ENCODE peak calls at places on chromosomes 3 and 15, in five cellular contexts. One of them, this sample, is unnamed.

GRCh38 chr3:129794319-129795201 is 99.0 kb downstream of the TMCC1 start:
- DNase-seq in GM12892: peak
- DNase-seq in K562: peak
- DNase-seq in GM12878: no peak
- DNase-seq in HepG2: peak
- DNase-seq in this sample: no peak

GRCh38 chr3:149736180-149737100 is 15.8 kb downstream of the COMMD2 start:
- DNase-seq in GM12892: no peak
- DNase-seq in K562: no peak
- DNase-seq in GM12878: no peak
- DNase-seq in HepG2: peak
- DNase-seq in this sample: no peak

GRCh38 chr3:33218446-33219174 is at the start of gene SUSD5:
- DNase-seq in GM12892: peak
- DNase-seq in K562: no peak
- DNase-seq in GM12878: no peak
- DNase-seq in HepG2: no peak
- DNase-seq in this sample: peak

GRCh38 chr15:33086500-33087141 is 107.9 kb downstream of the FMN1 start:
- DNase-seq in GM12892: no peak
- DNase-seq in K562: no peak
- DNase-seq in GM12878: peak
- DNase-seq in HepG2: peak
- DNase-seq in this sample: no peak

GRCh38 chr3:126128504-126129407 is 44.8 kb upstream of the SLC41A3 start:
- DNase-seq in GM12892: no peak
- DNase-seq in K562: no peak
- DNase-seq in GM12878: no peak
- DNase-seq in HepG2: no peak
- DNase-seq in this sample: no peak

GRCh38 chr3:195803309-195803908 is 8.3 kb downstream of the MUC4 start:
- DNase-seq in GM12892: no peak
- DNase-seq in K562: peak
- DNase-seq in GM12878: no peak
- DNase-seq in HepG2: no peak
- DNase-seq in this sample: no peak

GRCh38 chr3:168973206-168973605 is 690.3 kb downstream of the MECOM start:
- DNase-seq in GM12892: no peak
- DNase-seq in K562: no peak
- DNase-seq in GM12878: no peak
- DNase-seq in HepG2: no peak
- DNase-seq in this sample: no peak

GRCh38 chr3:138493804-138494606 is 59.6 kb downstream of the ESYT3 start:
- DNase-seq in GM12892: no peak
- DNase-seq in K562: no peak
- DNase-seq in GM12878: no peak
- DNase-seq in HepG2: no peak
- DNase-seq in this sample: no peak

GRCh38 chr15:100372695-100373036 is 30.9 kb upstream of the ADAMTS17 start:
- DNase-seq in GM12892: no peak
- DNase-seq in K562: no peak
- DNase-seq in GM12878: no peak
- DNase-seq in HepG2: no peak
- DNase-seq in this sample: no peak

GRCh38 chr3:58334013-58334321 is 1.3 kb downstream of the PXK start:
- DNase-seq in GM12892: no peak
- DNase-seq in K562: no peak
- DNase-seq in GM12878: no peak
- DNase-seq in HepG2: peak
- DNase-seq in this sample: no peak

GRCh38 chr3:196650740-196651311 is 11.3 kb downstream of the NRROS start:
- DNase-seq in GM12892: no peak
- DNase-seq in K562: peak
- DNase-seq in GM12878: no peak
- DNase-seq in HepG2: peak
- DNase-seq in this sample: no peak

GRCh38 chr3:113054552-113054951 is 63.8 kb downstream of the GTPBP8 start:
- DNase-seq in GM12892: no peak
- DNase-seq in K562: no peak
- DNase-seq in GM12878: no peak
- DNase-seq in HepG2: no peak
- DNase-seq in this sample: no peak

GRCh38 chr15:77599899-77600298 is 32.8 kb downstream of the LINGO1 start:
- DNase-seq in GM12892: no peak
- DNase-seq in K562: peak
- DNase-seq in GM12878: no peak
- DNase-seq in HepG2: peak
- DNase-seq in this sample: no peak

GRCh38 chr3:17062736-17063135 is 178.0 kb downstream of the PLCL2 start:
- DNase-seq in GM12892: no peak
- DNase-seq in K562: no peak
- DNase-seq in GM12878: no peak
- DNase-seq in HepG2: no peak
- DNase-seq in this sample: no peak

GRCh38 chr15:56798639-56799038 is 65.3 kb upstream of the ZNF280D start:
- DNase-seq in GM12892: no peak
- DNase-seq in K562: no peak
- DNase-seq in GM12878: peak
- DNase-seq in HepG2: no peak
- DNase-seq in this sample: no peak

GRCh38 chr3:29949131-29949530 is 657.3 kb upstream of the TGFBR2 start:
- DNase-seq in GM12892: no peak
- DNase-seq in K562: no peak
- DNase-seq in GM12878: no peak
- DNase-seq in HepG2: no peak
- DNase-seq in this sample: no peak

GRCh38 chr3:50237754-50238548 is 1.9 kb downstream of the GNAI2 start:
- DNase-seq in GM12892: peak
- DNase-seq in K562: no peak
- DNase-seq in GM12878: peak
- DNase-seq in HepG2: no peak
- DNase-seq in this sample: peak

GRCh38 chr15:99019558-99020540 is 12.3 kb upstream of the PGPEP1L start:
- DNase-seq in GM12892: no peak
- DNase-seq in K562: no peak
- DNase-seq in GM12878: no peak
- DNase-seq in HepG2: peak
- DNase-seq in this sample: no peak

GRCh38 chr3:71389911-71390573 is 193.5 kb downstream of the FOXP1 start:
- DNase-seq in GM12892: no peak
- DNase-seq in K562: no peak
- DNase-seq in GM12878: no peak
- DNase-seq in HepG2: peak
- DNase-seq in this sample: no peak

GRCh38 chr3:45185052-45185451 is 38.9 kb upstream of the CDCP1 start:
- DNase-seq in GM12892: no peak
- DNase-seq in K562: no peak
- DNase-seq in GM12878: no peak
- DNase-seq in HepG2: no peak
- DNase-seq in this sample: no peak

GRCh38 chr3:129230311-129231019 is 18.9 kb upstream of the COPG1 start:
- DNase-seq in GM12892: no peak
- DNase-seq in K562: no peak
- DNase-seq in GM12878: no peak
- DNase-seq in HepG2: peak
- DNase-seq in this sample: no peak

GRCh38 chr15:39149636-39150035 is 431.2 kb upstream of the THBS1 start:
- DNase-seq in GM12892: no peak
- DNase-seq in K562: no peak
- DNase-seq in GM12878: no peak
- DNase-seq in HepG2: no peak
- DNase-seq in this sample: no peak

GRCh38 chr3:122977645-122978466 is 49.7 kb downstream of the SEMA5B start:
- DNase-seq in GM12892: no peak
- DNase-seq in K562: no peak
- DNase-seq in GM12878: no peak
- DNase-seq in HepG2: peak
- DNase-seq in this sample: no peak

GRCh38 chr15:56040081-56041035 is 46.9 kb upstream of the NEDD4 start:
- DNase-seq in GM12892: no peak
- DNase-seq in K562: no peak
- DNase-seq in GM12878: no peak
- DNase-seq in HepG2: peak
- DNase-seq in this sample: no peak

GRCh38 chr3:23575697-23576096 is 230.1 kb upstream of the UBE2E1 start:
- DNase-seq in GM12892: no peak
- DNase-seq in K562: no peak
- DNase-seq in GM12878: no peak
- DNase-seq in HepG2: no peak
- DNase-seq in this sample: no peak

GRCh38 chr3:85783331-85783730 is 824.5 kb downstream of the CADM2 start:
- DNase-seq in GM12892: no peak
- DNase-seq in K562: no peak
- DNase-seq in GM12878: no peak
- DNase-seq in HepG2: no peak
- DNase-seq in this sample: no peak

GRCh38 chr3:149375164-149375823 is 2.2 kb downstream of the TM4SF1 start:
- DNase-seq in GM12892: no peak
- DNase-seq in K562: no peak
- DNase-seq in GM12878: no peak
- DNase-seq in HepG2: no peak
- DNase-seq in this sample: no peak

GRCh38 chr3:72203613-72204349 is 418.8 kb upstream of the PROK2 start:
- DNase-seq in GM12892: no peak
- DNase-seq in K562: no peak
- DNase-seq in GM12878: no peak
- DNase-seq in HepG2: no peak
- DNase-seq in this sample: no peak

GRCh38 chr15:99722406-99722805 is 10.8 kb downstream of the LYSMD4 start:
- DNase-seq in GM12892: no peak
- DNase-seq in K562: no peak
- DNase-seq in GM12878: no peak
- DNase-seq in HepG2: no peak
- DNase-seq in this sample: no peak

GRCh38 chr3:168876346-168877035 is 780.8 kb upstream of the GOLIM4 start:
- DNase-seq in GM12892: no peak
- DNase-seq in K562: no peak
- DNase-seq in GM12878: no peak
- DNase-seq in HepG2: no peak
- DNase-seq in this sample: no peak

GRCh38 chr15:80404719-80405553 is 754 bp downstream of the ARNT2 start:
- DNase-seq in GM12892: peak
- DNase-seq in K562: no peak
- DNase-seq in GM12878: no peak
- DNase-seq in HepG2: no peak
- DNase-seq in this sample: no peak

GRCh38 chr3:89042251-89042650 is 65.2 kb upstream of the EPHA3 start:
- DNase-seq in GM12892: no peak
- DNase-seq in K562: no peak
- DNase-seq in GM12878: no peak
- DNase-seq in HepG2: no peak
- DNase-seq in this sample: no peak

GRCh38 chr3:150146891-150147761 is 176.4 kb upstream of the PFN2 start:
- DNase-seq in GM12892: no peak
- DNase-seq in K562: no peak
- DNase-seq in GM12878: no peak
- DNase-seq in HepG2: no peak
- DNase-seq in this sample: no peak

GRCh38 chr15:60047701-60048100 is 43.6 kb downstream of the FOXB1 start:
- DNase-seq in GM12892: no peak
- DNase-seq in K562: no peak
- DNase-seq in GM12878: no peak
- DNase-seq in HepG2: no peak
- DNase-seq in this sample: no peak

GRCh38 chr3:108124337-108125150 is 33.7 kb upstream of the CD47 start:
- DNase-seq in GM12892: no peak
- DNase-seq in K562: peak
- DNase-seq in GM12878: peak
- DNase-seq in HepG2: no peak
- DNase-seq in this sample: no peak
- TF ChIP-seq POLR2A in GM12892: peak
- TF ChIP-seq POLR2A in K562: peak
- TF ChIP-seq POLR2A in GM12878: peak
- TF ChIP-seq POLR2A in HepG2: no peak
- TF ChIP-seq POLR2A in this sample: peak

DNA sequence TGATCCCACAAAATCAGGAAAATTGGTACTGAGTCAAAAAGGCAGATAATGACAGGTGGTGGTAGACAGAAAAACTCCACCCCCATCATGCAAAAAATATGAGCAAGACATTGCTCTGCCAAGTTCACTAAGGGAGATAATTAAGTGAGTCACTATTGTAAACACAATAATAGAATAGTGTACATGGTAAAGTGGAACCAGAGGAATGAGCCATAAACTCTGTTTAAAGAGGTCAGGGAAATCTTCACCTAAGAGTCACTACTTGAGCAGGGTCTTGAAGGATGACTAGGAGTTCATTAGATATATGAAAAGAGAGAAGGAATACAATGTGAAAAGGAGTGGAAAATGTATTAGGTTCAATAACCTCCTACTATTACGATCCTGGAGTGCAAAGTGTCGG is 213.4 kb upstream of the PEX5L start:
- DNase-seq in GM12892: no peak
- DNase-seq in K562: no peak
- DNase-seq in GM12878: no peak
- DNase-seq in HepG2: no peak
- DNase-seq in this sample: no peak
- TF ChIP-seq TAF1 in GM12892: no peak
- TF ChIP-seq TAF1 in K562: no peak
- TF ChIP-seq TAF1 in GM12878: no peak
- TF ChIP-seq TAF1 in HepG2: no peak
- TF ChIP-seq TAF1 in this sample: no peak

DNA sequence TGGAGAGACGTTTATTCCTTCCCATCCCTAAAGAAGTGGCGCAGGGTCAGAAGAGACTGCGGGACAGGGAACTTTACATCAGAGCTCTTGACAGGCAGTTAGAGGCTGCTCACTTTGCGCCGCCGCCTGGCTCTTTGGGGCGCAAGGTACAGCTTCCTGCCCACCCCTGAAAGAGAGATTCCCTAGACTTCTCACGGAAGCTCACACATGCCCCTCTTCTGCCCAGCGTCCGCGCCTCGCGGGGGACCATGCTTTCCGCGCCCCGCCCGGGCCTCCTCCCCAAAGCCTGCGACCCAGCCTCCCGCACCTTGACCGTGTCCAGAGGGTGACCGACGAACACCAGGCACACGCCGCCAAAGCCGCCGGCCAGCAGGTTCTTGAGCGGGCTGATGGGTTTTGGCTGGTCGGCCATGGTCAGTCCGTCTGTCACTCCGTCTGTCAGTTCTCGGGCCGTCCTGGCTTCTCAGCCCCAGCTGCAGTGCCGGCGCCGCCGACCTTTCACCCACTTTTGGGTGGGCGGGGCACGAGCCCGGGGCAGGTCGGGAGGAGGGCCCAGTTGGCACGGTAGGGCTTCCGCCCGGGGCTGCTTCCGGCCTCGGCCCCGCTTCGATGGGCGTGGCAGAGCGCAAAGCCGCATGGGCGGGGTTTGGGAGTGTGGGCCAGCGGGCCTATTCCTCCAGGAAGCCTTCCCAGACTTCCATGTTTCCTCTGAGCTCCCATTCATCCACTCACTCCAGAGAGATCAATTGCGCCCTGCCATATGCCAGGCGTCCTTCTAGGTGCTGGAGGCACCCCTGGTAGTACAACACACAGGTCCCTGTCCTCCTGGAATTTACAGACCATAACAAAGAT is at the start of gene SLC25A20:
- DNase-seq in GM12892: peak
- DNase-seq in K562: peak
- DNase-seq in GM12878: peak
- DNase-seq in HepG2: peak
- DNase-seq in this sample: peak
- TF ChIP-seq POLR2A in GM12892: peak
- TF ChIP-seq POLR2A in K562: peak
- TF ChIP-seq POLR2A in GM12878: peak
- TF ChIP-seq POLR2A in HepG2: no peak
- TF ChIP-seq POLR2A in this sample: peak

GRCh38 chr3:100210777-100211145 is 50.0 kb upstream of the TBC1D23 start:
- DNase-seq in GM12892: no peak
- DNase-seq in K562: no peak
- DNase-seq in GM12878: no peak
- DNase-seq in HepG2: no peak
- DNase-seq in this sample: no peak
- TF ChIP-seq TAF1 in GM12892: no peak
- TF ChIP-seq TAF1 in K562: no peak
- TF ChIP-seq TAF1 in GM12878: no peak
- TF ChIP-seq TAF1 in HepG2: no peak
- TF ChIP-seq TAF1 in this sample: no peak

This sample was measured in GM12891.